ENCODE peak calls at places on chromosomes 12 and 14, in ten cellular contexts. I is AG10803; C is posterior vena cava; D is HFF-Myc; G is HEK293T; Z is stimulated activated CD4-positive, alpha-beta T cell treated with anti-CD3 and anti-CD28 coated beads, Interleukin-1b, Interleukin-23, amount 100 ng/mL, for 24 hours; H is mesenteric fat pad; N is astrocyte; X is omental fat pad; R is activated CD4-positive, alpha-beta T cell treated with anti-CD3 and anti-CD28 coated beads for 48 hours. U is an unnamed sample.

GRCh38 chr12:122835693-122836026 is 403 bp downstream of the HIP1R start:
- DNase-seq in N (no peak), Z (no peak), H (no peak), G (peak; percentile 45), X (no peak), R (peak; percentile 29), D (no peak), C (peak; percentile 72), I (no peak), U (no peak)

GRCh38 chr12:87274594-87275245 is 754.5 kb downstream of the C12orf50 start:
- DNase-seq in G (peak; percentile 32), X (no peak), D (no peak), H (no peak), Z (no peak), R (no peak), N (peak; percentile 42), C (no peak), I (no peak), U (no peak)

GRCh38 chr14:105182296-105183020 is 1.3 kb upstream of the NUDT14 start:
- DNase-seq in Z (no peak), R (no peak), I (no peak), X (no peak), D (no peak), N (no peak), H (no peak), C (no peak), G (no peak), U (no peak)

GRCh38 chr12:65419284-65420072 is 141.0 kb downstream of the MSRB3 start:
- DNase-seq in C (peak; percentile 61), Z (no peak), X (no peak), G (no peak), H (no peak), D (no peak), R (no peak), I (no peak), N (no peak), U (no peak)

GRCh38 chr14:58607571-58608317 is 30.0 kb upstream of the DACT1 start:
- DNase-seq in N (peak; percentile 74), G (no peak), Z (no peak), H (no peak), D (no peak), I (peak; percentile 77), X (no peak), R (no peak), C (no peak), U (no peak)

GRCh38 chr14:32542507-32542906 is 213.4 kb downstream of the AKAP6 start:
- DNase-seq in C (no peak), Z (no peak), D (no peak), H (no peak), N (no peak), I (no peak), X (no peak), R (no peak), G (no peak), U (no peak)

GRCh38 chr12:125071456-125071855 is 6.2 kb downstream of the AACS start:
- DNase-seq in D (no peak), Z (no peak), R (no peak), N (no peak), C (no peak), X (no peak), G (no peak), I (no peak), H (no peak), U (no peak)

GRCh38 chr12:98262886-98263285 is 252.5 kb upstream of the TMPO start:
- DNase-seq in X (no peak), N (no peak), G (no peak), R (no peak), I (no peak), D (no peak), H (no peak), Z (no peak), C (no peak), U (no peak)

GRCh38 chr12:122732170-122732569 is 1.5 kb upstream of the HCAR1 start:
- DNase-seq in R (peak; percentile 48), G (no peak), D (no peak), I (no peak), Z (no peak), H (no peak), N (no peak), X (no peak), C (peak; percentile 7), U (no peak)

GRCh38 chr14:32588448-32589320 is 259.6 kb downstream of the AKAP6 start:
- DNase-seq in R (peak; percentile 6), C (no peak), I (peak; percentile 46), N (peak; percentile 40), D (no peak), X (no peak), Z (no peak), H (no peak), G (peak; percentile 31), U (no peak)

GRCh38 chr12:9365296-9365695 is 157.1 kb upstream of the PZP start:
- DNase-seq in C (no peak), I (peak; percentile 50), G (no peak), X (no peak), R (no peak), H (no peak), Z (no peak), N (peak; percentile 75), D (no peak), U (no peak)

GRCh38 chr12:78470354-78471195 is 394.0 kb upstream of the SYT1 start:
- DNase-seq in Z (no peak), D (peak; percentile 14), I (peak; percentile 50), N (peak; percentile 42), X (no peak), C (no peak), G (peak; percentile 30), R (no peak), H (no peak), U (peak; percentile 7)

GRCh38 chr12:42638697-42639096 is 49.2 kb upstream of the PRICKLE1 start:
- DNase-seq in I (no peak), N (no peak), D (no peak), C (no peak), Z (no peak), X (no peak), H (no peak), G (no peak), R (no peak), U (no peak)

GRCh38 chr14:103118663-103119404 is 4.4 kb upstream of the TNFAIP2 start:
- DNase-seq in X (no peak), G (no peak), R (no peak), I (no peak), Z (no peak), N (no peak), H (no peak), D (no peak), C (peak; percentile 95), U (no peak)

GRCh38 chr14:24084439-24084838 is 9.7 kb upstream of the PCK2 start:
- DNase-seq in R (no peak), G (no peak), I (no peak), Z (no peak), D (no peak), N (no peak), X (no peak), C (no peak), H (no peak), U (no peak)

GRCh38 chr12:131755305-131756113 is 44.6 kb downstream of the SFSWAP start:
- DNase-seq in I (peak; percentile 26), X (no peak), G (peak; percentile 59), R (peak; percentile 57), H (no peak), Z (no peak), C (peak; percentile 44), D (no peak), N (no peak), U (no peak)

GRCh38 chr14:47619397-47619796 is 56.0 kb downstream of the MDGA2 start:
- DNase-seq in D (no peak), C (no peak), Z (no peak), I (no peak), G (no peak), N (peak; percentile 11), R (no peak), H (no peak), X (no peak), U (no peak)

GRCh38 chr14:58298477-58298879 is at the start of gene ARID4A:
- DNase-seq in G (no peak), H (peak; percentile 91), D (no peak), N (no peak), Z (peak; percentile 68), R (peak; percentile 85), I (peak; percentile 15), X (peak; percentile 47), C (peak; percentile 94), U (no peak)

GRCh38 chr12:26870491-26871419 is 37.8 kb upstream of the ITPR2 start:
- DNase-seq in Z (no peak), I (peak; percentile 52), D (peak; percentile 27), H (no peak), N (peak; percentile 51), G (no peak), R (no peak), X (no peak), C (no peak), U (peak; percentile 46)

GRCh38 chr12:123431951-123432886 is 4.3 kb downstream of the RILPL2 start:
- DNase-seq in G (no peak), N (no peak), Z (no peak), D (no peak), C (no peak), I (peak; percentile 35), H (no peak), R (peak; percentile 53), X (no peak), U (no peak)

GRCh38 chr12:123608192-123608591 is 6.3 kb downstream of the DDX55 start:
- DNase-seq in H (no peak), N (no peak), D (no peak), C (no peak), R (no peak), I (no peak), X (no peak), Z (no peak), G (no peak), U (no peak)

GRCh38 chr12:105322070-105322469 is 8.4 kb upstream of the C12orf75 start:
- DNase-seq in H (no peak), G (no peak), N (peak; percentile 20), X (no peak), I (peak; percentile 91), C (no peak), D (no peak), Z (no peak), R (no peak), U (no peak)

GRCh38 chr14:26389646-26390508 is 208.0 kb downstream of the NOVA1 start:
- DNase-seq in G (peak; percentile 23), Z (no peak), N (peak; percentile 51), C (no peak), H (no peak), I (peak; percentile 19), X (no peak), R (no peak), D (no peak), U (no peak)

GRCh38 chr12:65525501-65526141 is 247.1 kb downstream of the MSRB3 start:
- DNase-seq in C (no peak), N (peak; percentile 92), D (peak; percentile 83), H (no peak), G (no peak), X (no peak), R (no peak), Z (no peak), I (peak; percentile 96), U (no peak)

GRCh38 chr12:6442799-6443198 is 2.0 kb upstream of the CD27 start:
- DNase-seq in X (no peak), C (no peak), G (no peak), N (no peak), I (no peak), Z (no peak), D (no peak), H (no peak), R (no peak), U (no peak)

GRCh38 chr12:114916531-114916930 is 232.6 kb upstream of the TBX3 start:
- DNase-seq in Z (no peak), G (no peak), I (peak; percentile 42), R (no peak), N (peak; percentile 11), C (no peak), H (no peak), D (no peak), X (no peak), U (no peak)

U was measured in pulmonary artery endothelial cell.